ENCODE peak calls at places on chromosome 21, in nine cellular contexts. J is thoracic aorta, I is tibial artery, L is SJSA1, M is GM23248, X is neuronal stem cell, F is mammary epithelial cell, A is right cardiac atrium, U is lung. V is an unnamed sample.

GRCh38 chr21:36446296-36446695 is 33.6 kb downstream of the CLDN14 start:
- DNase-seq in F (no peak), M (no peak), U (no peak), X (no peak), A (no peak), I (no peak), J (no peak), L (no peak), V (no peak)

GRCh38 chr21:46472246-46472645 is 13.6 kb downstream of the DIP2A start:
- DNase-seq in J (no peak), A (no peak), M (no peak), F (no peak), U (no peak), X (no peak), I (peak; percentile 29), L (no peak), V (no peak)

GRCh38 chr21:15967661-15968060 is 237.9 kb downstream of the USP25 start:
- DNase-seq in A (no peak), F (peak; percentile 17), I (no peak), U (no peak), L (peak; percentile 56), J (no peak), X (no peak), M (peak; percentile 45), V (no peak)

GRCh38 chr21:41726970-41727783 is 39.7 kb downstream of the RIPK4 start:
- DNase-seq in L (peak; percentile 58), U (no peak), F (peak; percentile 93), A (peak; percentile 91), X (no peak), M (peak; percentile 89), I (peak; percentile 86), J (peak; percentile 70), V (peak; percentile 77)

GRCh38 chr21:41210405-41211040 is 42.6 kb downstream of the BACE2 start:
- DNase-seq in I (no peak), M (no peak), A (peak; percentile 68), L (no peak), U (no peak), J (no peak), F (no peak), X (no peak), V (no peak)

GRCh38 chr21:42520628-42521253 is 7.1 kb downstream of the SLC37A1 start:
- DNase-seq in M (no peak), L (no peak), A (no peak), F (no peak), X (no peak), I (no peak), U (no peak), J (no peak), V (no peak)

GRCh38 chr21:45456836-45457160 is 51.8 kb downstream of the COL18A1 start:
- DNase-seq in U (no peak), M (no peak), L (no peak), F (no peak), J (no peak), I (no peak), X (no peak), A (peak; percentile 67), V (peak; percentile 11)

GRCh38 chr21:41059871-41060270 is 108.1 kb upstream of the BACE2 start:
- DNase-seq in J (no peak), F (no peak), U (no peak), L (no peak), A (no peak), X (no peak), M (no peak), I (no peak), V (no peak)

GRCh38 chr21:36839123-36839522 is 127.3 kb downstream of the HLCS start:
- DNase-seq in X (no peak), A (no peak), I (no peak), L (peak; percentile 44), F (no peak), J (no peak), U (no peak), M (peak; percentile 64), V (no peak)

GRCh38 chr21:40671721-40672120 is 175.2 kb downstream of the DSCAM start:
- DNase-seq in J (no peak), U (no peak), M (no peak), L (no peak), A (no peak), F (peak; percentile 42), X (no peak), I (no peak), V (no peak)

GRCh38 chr21:29297483-29298347 is 1.0 kb upstream of the BACH1 start:
- DNase-seq in F (no peak), L (no peak), X (no peak), M (no peak), U (no peak), I (no peak), A (no peak), J (no peak), V (no peak)

GRCh38 chr21:39079617-39080016 is 103.6 kb downstream of the PSMG1 start:
- DNase-seq in M (no peak), J (no peak), F (no peak), A (peak; percentile 89), L (no peak), U (peak; percentile 87), X (no peak), I (peak; percentile 78), V (peak; percentile 64)

GRCh38 chr21:26177741-26178452 is 7.3 kb upstream of the APP start:
- DNase-seq in A (no peak), I (no peak), J (no peak), X (no peak), M (peak; percentile 17), F (no peak), U (no peak), L (no peak), V (no peak)

GRCh38 chr21:26171310-26172100 is 935 bp upstream of the APP start:
- DNase-seq in A (no peak), U (no peak), I (no peak), M (no peak), X (no peak), L (no peak), F (no peak), J (no peak), V (no peak)

GRCh38 chr21:26179501-26179900 is 8.9 kb upstream of the APP start:
- DNase-seq in I (no peak), U (no peak), A (no peak), X (no peak), J (no peak), F (no peak), L (no peak), M (no peak), V (no peak)

GRCh38 chr21:26177187-26177586 is 6.6 kb upstream of the APP start:
- DNase-seq in U (no peak), F (peak; percentile 35), I (no peak), A (no peak), X (no peak), M (peak; percentile 35), J (no peak), L (no peak), V (peak; percentile 28)
- H3K4me1 ChIP-seq in U (peaks cover 1% of the 10 kb centered on the region), F (peaks cover 19% of the 10 kb centered on the region), I (no peaks in the 10 kb centered on the region), A (peaks cover 3% of the 10 kb centered on the region), X (peaks cover 9% of the 10 kb centered on the region), M (peaks cover 9% of the 10 kb centered on the region), J (no peaks in the 10 kb centered on the region), L (no peaks in the 10 kb centered on the region), V (no peaks in the 10 kb centered on the region)

DNA sequence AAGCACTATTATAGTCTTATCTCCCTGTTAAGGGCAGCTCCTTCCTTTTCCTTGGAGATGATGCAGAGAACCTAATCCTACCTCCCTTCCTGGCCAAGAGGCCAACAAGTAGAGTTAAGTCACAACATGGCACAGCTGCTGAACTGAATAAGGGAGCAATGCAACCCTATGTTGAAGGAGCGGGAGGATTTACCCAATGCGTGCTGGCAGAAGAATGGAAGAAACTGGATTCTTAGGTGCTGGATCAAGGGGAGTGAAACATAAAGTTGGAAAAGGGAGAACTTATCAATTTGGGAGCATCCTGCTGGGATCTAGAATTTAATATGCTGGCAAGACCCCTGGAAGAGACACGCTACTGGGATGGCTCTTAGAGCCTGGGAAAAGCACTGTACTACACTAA is 12.0 kb upstream of the HUNK start:
- DNase-seq in X (no peak), J (no peak), F (no peak), M (no peak), I (no peak), A (no peak), U (no peak), L (no peak), V (no peak)
- H3K27ac ChIP-seq in X (no peak overlapping the region), J (no peak overlapping the region), F (no peak overlapping the region), M (no peak overlapping the region), I (no peak overlapping the region), A (no peak overlapping the region), U (no peak overlapping the region), L (no peak overlapping the region), V (no peak overlapping the region)

DNA sequence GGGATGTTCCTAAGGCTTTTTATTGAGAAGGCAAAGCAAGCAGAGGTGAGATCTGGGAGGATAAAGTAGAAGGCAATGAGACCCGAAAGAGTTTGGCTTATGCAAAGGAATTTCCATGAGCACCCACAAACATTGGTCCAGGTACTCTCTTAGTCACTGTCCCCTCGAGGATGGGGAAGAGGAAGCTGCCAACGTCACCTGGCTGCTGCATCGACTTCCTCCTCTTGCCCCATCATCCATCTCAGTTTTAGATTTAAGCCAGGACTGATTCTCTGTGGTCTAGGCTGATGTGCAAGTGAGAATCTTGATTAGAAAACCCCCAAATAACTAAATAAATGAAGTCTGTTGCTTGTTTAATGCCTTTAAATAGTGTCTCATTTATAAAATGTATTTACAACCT is 28.7 kb downstream of the RUNX1 start:
- DNase-seq in M (no peak), I (no peak), U (no peak), X (no peak), A (no peak), J (no peak), L (no peak), F (no peak), V (no peak)
- H3K4me1 ChIP-seq in M (peaks cover 4% of the 10 kb centered on the region), I (no peaks in the 10 kb centered on the region), U (no peaks in the 10 kb centered on the region), X (no peaks in the 10 kb centered on the region), A (no peaks in the 10 kb centered on the region), J (no peaks in the 10 kb centered on the region), L (peaks cover 9% of the 10 kb centered on the region), F (peaks cover 4% of the 10 kb centered on the region), V (no peaks in the 10 kb centered on the region)

GRCh38 chr21:32382108-32382601 is 10.7 kb downstream of the URB1 start:
- DNase-seq in I (no peak), M (peak; percentile 69), A (no peak), J (no peak), X (no peak), F (no peak), U (no peak), L (peak; percentile 46), V (no peak)
- H3K27ac ChIP-seq in I (peak overlapping the region; percentile 49), M (peak overlapping the region; percentile 65), A (no peak overlapping the region), J (peak overlapping the region; percentile 87), X (no peak overlapping the region), F (no peak overlapping the region), U (no peak overlapping the region), L (peak overlapping the region; percentile 60), V (no peak overlapping the region)

V was measured in heart right ventricle.